ENCODE peak calls at places on chromosomes 16 and 17, in four cellular contexts. Q is coronary artery, W is mammary epithelial cell, E is GM12878. U is an unnamed sample.

GRCh38 chr17:58741121-58741625 is 14.5 kb upstream of the PPM1E start:
- DNase-seq in W (peak), E (no peak), Q (no peak), U (no peak)

GRCh38 chr17:69880591-69881112 is 194.4 kb upstream of the KCNJ16 start:
- DNase-seq in E (no peak), Q (no peak), W (no peak), U (no peak)

GRCh38 chr17:14768923-14769322 is 468.0 kb downstream of the HS3ST3B1 start:
- DNase-seq in W (no peak), E (no peak), Q (no peak), U (no peak)

GRCh38 chr17:78338860-78339259 is 21.0 kb downstream of the SOCS3 start:
- DNase-seq in Q (no peak), E (no peak), W (peak), U (no peak)

GRCh38 chr16:71916397-71916920 is 21.1 kb downstream of the IST1 start:
- DNase-seq in E (no peak), Q (no peak), W (no peak), U (no peak)

GRCh38 chr16:66720766-66721165 is 24.2 kb upstream of the CMTM4 start:
- DNase-seq in W (no peak), Q (no peak), E (no peak), U (no peak)

GRCh38 chr17:76170114-76170513 is 29.1 kb upstream of the FOXJ1 start:
- DNase-seq in Q (no peak), E (no peak), W (no peak), U (no peak)

GRCh38 chr16:47037746-47038458 is 64.4 kb upstream of the DNAJA2 start:
- DNase-seq in W (peak), E (peak), Q (peak), U (peak)

GRCh38 chr16:19396555-19397011 is 21.1 kb upstream of the TMC5 start:
- DNase-seq in E (no peak), W (peak), Q (no peak), U (no peak)

GRCh38 chr16:86899757-86900156 is 321.4 kb downstream of the FOXL1 start:
- DNase-seq in Q (no peak), W (peak), E (no peak), U (no peak)

GRCh38 chr16:86882586-86883280 is 304.4 kb downstream of the FOXL1 start:
- DNase-seq in W (peak), E (no peak), Q (no peak), U (no peak)

GRCh38 chr17:15411556-15412198 is 55.7 kb downstream of the CDRT4 start:
- DNase-seq in W (no peak), E (no peak), Q (no peak), U (no peak)

GRCh38 chr17:1908699-1909309 is 79.0 kb downstream of the RPA1 start:
- DNase-seq in Q (no peak), E (no peak), W (peak), U (no peak)

GRCh38 chr16:23182206-23182674 is 305 bp upstream of the SCNN1G start:
- DNase-seq in Q (no peak), W (peak), E (peak), U (peak)

GRCh38 chr17:45248132-45248936 is 13.6 kb downstream of the SPATA32 start:
- DNase-seq in Q (no peak), E (no peak), W (peak), U (no peak)

GRCh38 chr17:20310481-20310880 is 156.9 kb downstream of the LGALS9B start:
- DNase-seq in Q (no peak), E (no peak), W (no peak), U (no peak)

GRCh38 chr17:21370430-21370829 is 5.7 kb upstream of the KCNJ12 start:
- DNase-seq in W (no peak), Q (no peak), E (no peak), U (no peak)

GRCh38 chr17:376936-377863 is 24.6 kb upstream of the RPH3AL start:
- DNase-seq in W (no peak), Q (no peak), E (no peak), U (no peak)

GRCh38 chr17:31495049-31495885 is 103.8 kb downstream of the RAB11FIP4 start:
- DNase-seq in E (no peak), Q (no peak), W (peak), U (no peak)

GRCh38 chr16:31569360-31569717 is 41.6 kb downstream of the AHSP start:
- DNase-seq in E (no peak), Q (no peak), W (no peak), U (no peak)

GRCh38 chr16:49560018-49560830 is 186.6 kb downstream of the C16orf78 start:
- DNase-seq in E (no peak), W (no peak), Q (no peak), U (peak)

GRCh38 chr17:68596411-68596945 is 4.7 kb downstream of the FAM20A start:
- DNase-seq in E (no peak), Q (no peak), W (no peak), U (no peak)

GRCh38 chr17:47358652-47359051 is 34.9 kb downstream of the EFCAB13 start:
- DNase-seq in E (no peak), W (no peak), Q (no peak), U (no peak)

GRCh38 chr17:27368971-27369370 is 75.1 kb downstream of the WSB1 start:
- DNase-seq in W (no peak), E (no peak), Q (no peak), U (no peak)
- H3K27ac ChIP-seq in W (no peak), E (no peak), Q (no peak), U (no peak)

GRCh38 chr17:4174556-4174955 is 31.6 kb downstream of the CYB5D2 start:
- DNase-seq in W (no peak), E (no peak), Q (no peak), U (no peak)

GRCh38 chr17:4173771-4174170 is 30.8 kb downstream of the CYB5D2 start:
- DNase-seq in Q (no peak), E (no peak), W (no peak), U (no peak)

GRCh38 chr17:4177732-4178131 is 34.7 kb downstream of the CYB5D2 start:
- DNase-seq in Q (no peak), W (no peak), E (no peak), U (no peak)

GRCh38 chr17:4176803-4177472 is 33.9 kb downstream of the CYB5D2 start:
- DNase-seq in W (no peak), E (no peak), Q (no peak), U (no peak)

GRCh38 chr17:4175921-4176802 is 33.2 kb downstream of the CYB5D2 start:
- DNase-seq in Q (no peak), W (no peak), E (no peak), U (no peak)
- H3K27ac ChIP-seq in Q (no peak), W (no peak), E (peak), U (no peak)

GRCh38 chr16:84749072-84749471 is 49.3 kb downstream of the USP10 start:
- DNase-seq in W (no peak), E (no peak), Q (no peak), U (no peak)
- H3K27ac ChIP-seq in W (no peak), E (no peak), Q (no peak), U (no peak)

GRCh38 chr17:3966720-3967363 is 2.6 kb upstream of the ATP2A3 start:
- DNase-seq in E (no peak), W (no peak), Q (no peak), U (no peak)

GRCh38 chr17:3963214-3964201 is 729 bp downstream of the ATP2A3 start:
- DNase-seq in W (no peak), E (no peak), Q (no peak), U (no peak)

GRCh38 chr17:3964203-3965122 is at the start of gene ATP2A3:
- DNase-seq in E (no peak), Q (no peak), W (no peak), U (no peak)

GRCh38 chr17:3968017-3968416 is 3.8 kb upstream of the ATP2A3 start:
- DNase-seq in Q (no peak), W (no peak), E (no peak), U (no peak)

DNA sequence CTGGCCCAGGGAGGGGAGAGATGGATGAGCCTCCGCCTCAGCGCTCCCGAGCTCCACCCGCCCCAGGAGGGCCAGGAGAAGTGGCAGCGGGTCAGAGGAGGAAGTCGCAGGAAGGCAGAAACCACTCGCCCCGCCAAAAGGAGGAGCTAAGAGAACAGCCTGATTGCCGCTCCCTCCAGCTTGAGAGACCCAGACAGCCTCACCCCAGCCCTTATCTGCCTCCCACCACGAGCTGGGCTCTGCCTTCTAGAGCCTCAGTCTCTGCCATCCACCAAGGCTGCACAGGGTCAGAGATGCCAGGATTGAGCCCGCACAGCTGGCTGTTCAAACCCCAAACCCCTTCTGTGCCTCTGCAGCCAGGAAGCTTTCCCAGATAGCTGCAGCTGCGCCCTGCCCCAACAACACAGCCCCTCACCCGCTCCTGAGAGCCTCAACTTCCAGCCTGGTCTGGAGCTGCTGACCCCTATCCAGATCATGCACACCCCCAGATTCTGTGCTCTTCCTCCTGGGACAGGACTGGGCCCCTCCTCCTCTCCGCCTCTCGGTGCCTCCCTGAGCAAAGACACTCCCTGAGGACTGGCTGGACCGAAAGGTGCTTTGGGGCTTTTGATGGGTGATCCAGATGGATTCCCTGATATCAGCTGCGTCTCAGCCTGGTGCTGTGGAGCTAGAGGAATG is 1.0 kb upstream of the ATP2A3 start:
- DNase-seq in W (peak), Q (no peak), E (peak), U (no peak)
- H3K27ac ChIP-seq in W (no peak), Q (peak), E (peak), U (no peak)

GRCh38 chr17:50161911-50162288 is 3.9 kb upstream of the SGCA start:
- DNase-seq in W (no peak), Q (no peak), E (no peak), U (no peak)

GRCh38 chr17:50162466-50163254 is 3.1 kb upstream of the SGCA start:
- DNase-seq in Q (no peak), E (no peak), W (no peak), U (no peak)

GRCh38 chr17:50163846-50164696 is 1.7 kb upstream of the SGCA start:
- DNase-seq in E (peak), Q (no peak), W (no peak), U (no peak)

GRCh38 chr17:50157891-50158290 is 7.4 kb upstream of the PPP1R9B start:
- DNase-seq in Q (no peak), W (no peak), E (no peak), U (no peak)

GRCh38 chr17:50161023-50161910 is 4.5 kb upstream of the SGCA start:
- DNase-seq in Q (peak), E (peak), W (peak), U (peak)
- H3K27ac ChIP-seq in Q (peak), E (peak), W (no peak), U (peak)

DNA sequence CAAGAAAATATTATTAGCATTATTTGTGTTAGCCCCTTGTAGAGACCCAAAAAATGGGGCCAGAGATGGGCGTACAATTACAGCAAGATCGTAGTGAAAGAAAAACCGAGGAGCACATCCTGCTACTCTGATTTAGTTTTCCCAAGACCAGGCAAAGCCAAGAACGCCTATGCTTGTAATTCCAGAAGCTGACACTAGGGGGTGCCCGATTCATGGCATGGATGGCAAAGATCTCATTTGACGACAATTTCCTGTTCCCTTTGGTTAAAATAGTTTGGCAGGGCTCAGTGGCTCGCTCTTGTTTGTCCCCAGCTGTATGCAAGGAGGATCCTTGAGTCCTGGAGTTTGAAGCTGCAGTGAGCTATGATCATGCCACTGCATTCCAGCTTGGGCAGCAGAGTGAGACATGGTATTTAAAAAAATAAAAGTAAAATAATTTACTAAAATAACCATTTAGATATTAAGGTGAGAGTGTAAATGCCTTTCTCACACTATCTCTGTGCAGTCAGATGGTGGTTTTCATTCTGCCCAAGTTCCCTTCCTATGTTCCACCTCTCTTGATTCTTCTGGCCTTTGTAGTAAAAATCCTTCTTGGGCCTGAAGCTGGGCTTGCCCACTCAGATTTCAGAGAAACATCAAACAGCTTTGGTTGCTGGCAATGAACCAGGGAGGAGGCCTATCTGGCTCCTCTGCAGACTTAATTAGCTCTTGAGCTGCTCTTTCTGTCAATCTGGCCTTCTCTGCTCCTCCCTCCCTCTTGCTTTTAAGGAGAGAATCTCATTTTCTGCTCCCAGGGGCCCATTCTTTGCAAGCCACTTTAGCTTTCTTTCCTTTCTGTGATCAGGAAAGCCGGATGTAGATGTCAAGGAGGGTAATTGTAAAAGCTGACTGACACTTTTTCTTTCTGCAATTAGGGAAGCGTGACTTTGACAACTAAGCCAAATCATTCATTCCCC is 31.2 kb downstream of the TMEM238L start:
- DNase-seq in E (no peak), W (no peak), Q (no peak), U (no peak)
- H3K27ac ChIP-seq in E (no peak), W (no peak), Q (no peak), U (no peak)